ENCODE peak calls at places on chromosome 11, in four cellular contexts. A, T, O and S are unnamed samples.

GRCh38 chr11:27013741-27014415 is 20.0 kb downstream of the FIBIN start:
- DNase-seq in A (no peak), T (no peak), O (no peak), S (no peak)

GRCh38 chr11:22193348-22194051 is 615 bp downstream of the ANO5 start:
- DNase-seq in A (peak), T (no peak), O (no peak), S (no peak)

GRCh38 chr11:575324-575995 is 810 bp upstream of the PHRF1 start:
- DNase-seq in A (peak), T (no peak), O (no peak), S (peak)

GRCh38 chr11:117582491-117582890 is 214.5 kb downstream of the DSCAML1 start:
- DNase-seq in A (no peak), T (no peak), O (no peak), S (no peak)

GRCh38 chr11:65014146-65014960 is at the start of gene ARL2:
- DNase-seq in A (no peak), T (no peak), O (peak), S (no peak)

GRCh38 chr11:44257338-44258189 is 52.4 kb downstream of the ALX4 start:
- DNase-seq in A (no peak), T (no peak), O (no peak), S (no peak)

GRCh38 chr11:62921201-62921572 is at the start of gene CHRM1:
- DNase-seq in A (peak), T (no peak), O (no peak), S (no peak)

GRCh38 chr11:43579171-43579918 is 101.2 kb upstream of the HSD17B12 start:
- DNase-seq in A (no peak), T (no peak), O (no peak), S (no peak)

GRCh38 chr11:47688101-47688500 is 27.1 kb downstream of the AGBL2 start:
- DNase-seq in A (no peak), T (no peak), O (no peak), S (no peak)

GRCh38 chr11:64060861-64061444 is 25.2 kb downstream of the FLRT1 start:
- DNase-seq in A (peak), T (no peak), O (peak), S (peak)

GRCh38 chr11:109034341-109034696 is 369.4 kb downstream of the DDX10 start:
- DNase-seq in A (no peak), T (peak), O (no peak), S (no peak)

GRCh38 chr11:41010361-41011050 is 448.9 kb downstream of the LRRC4C start:
- DNase-seq in A (no peak), T (no peak), O (no peak), S (no peak)

GRCh38 chr11:130121430-130121978 is 38.1 kb upstream of the ST14 start:
- DNase-seq in A (no peak), T (peak), O (no peak), S (no peak)

GRCh38 chr11:76153609-76153949 is 52.7 kb downstream of the WNT11 start:
- DNase-seq in A (no peak), T (peak), O (no peak), S (no peak)

GRCh38 chr11:47723041-47723440 is 7.9 kb upstream of the AGBL2 start:
- DNase-seq in A (no peak), T (no peak), O (no peak), S (no peak)

GRCh38 chr11:80204021-80204420 is 763.2 kb upstream of the TENM4 start:
- DNase-seq in A (no peak), T (no peak), O (no peak), S (no peak)

GRCh38 chr11:112161012-112161411 is 2.9 kb downstream of the IL18 start:
- DNase-seq in A (no peak), T (no peak), O (no peak), S (no peak)

GRCh38 chr11:110565344-110565684 is 135.6 kb downstream of the FDX1 start:
- DNase-seq in A (no peak), T (peak), O (no peak), S (no peak)

GRCh38 chr11:19683141-19683805 is 29.4 kb upstream of the NAV2 start:
- DNase-seq in A (no peak), T (no peak), O (no peak), S (no peak)

GRCh38 chr11:74019860-74020259 is 11.0 kb upstream of the UCP3 start:
- DNase-seq in A (no peak), T (no peak), O (peak), S (no peak)

GRCh38 chr11:69444381-69445130 is 36.9 kb upstream of the LINC01488 start:
- DNase-seq in A (peak), T (peak), O (no peak), S (no peak)

GRCh38 chr11:60334005-60334620 is 7.1 kb downstream of the MS4A6E start:
- DNase-seq in A (peak), T (no peak), O (peak), S (peak)

GRCh38 chr11:72777755-72778278 is 16.0 kb downstream of the STARD10 start:
- DNase-seq in A (peak), T (no peak), O (no peak), S (no peak)

GRCh38 chr11:107720305-107720775 is 8.5 kb upstream of the SLN start:
- DNase-seq in A (no peak), T (no peak), O (no peak), S (no peak)

GRCh38 chr11:94926698-94927237 is 46.6 kb downstream of the CWC15 start:
- DNase-seq in A (peak), T (peak), O (no peak), S (no peak)

GRCh38 chr11:13962562-13963168 is at the start of gene SPON1:
- DNase-seq in A (peak), T (no peak), O (no peak), S (peak)

GRCh38 chr11:130604606-130605005 is 156.2 kb downstream of the ADAMTS15 start:
- DNase-seq in A (no peak), T (no peak), O (no peak), S (no peak)

GRCh38 chr11:95150977-95151684 is 61.5 kb downstream of the ENDOD1 start:
- DNase-seq in A (peak), T (peak), O (peak), S (peak)